ENCODE peak calls at places on chromosomes 3 and 15, in ten cellular contexts. L is HFFc6, U is cardiac fibroblast, S is AG09309, Q is endothelial cell, B is neural crest cell, Y is OCI-LY7, J is upper lobe of right lung, M is esophagus muscularis mucosa, I is astrocyte. F is an unnamed sample.

GRCh38 chr3:56468184-56469106 is at the start of gene ERC2:
- DNase-seq in L (no peak), U (peak), S (no peak), Q (peak), B (peak), Y (no peak), J (peak), M (no peak), I (peak), F (no peak)

GRCh38 chr3:110265302-110265701 is 806.3 kb upstream of the NECTIN3 start:
- DNase-seq in L (no peak), U (no peak), S (no peak), Q (no peak), B (no peak), Y (no peak), J (no peak), M (no peak), I (no peak), F (no peak)

GRCh38 chr3:15097889-15098288 is 1.1 kb downstream of the RBSN start:
- DNase-seq in L (peak), U (no peak), S (no peak), Q (no peak), B (no peak), Y (peak), J (no peak), M (no peak), I (peak), F (no peak)

GRCh38 chr15:87662575-87662974 is 594.0 kb downstream of the NTRK3 start:
- DNase-seq in L (no peak), U (no peak), S (no peak), Q (no peak), B (no peak), Y (no peak), J (no peak), M (no peak), I (no peak), F (no peak)

GRCh38 chr3:2354702-2355101 is 256.0 kb downstream of the CNTN4 start:
- DNase-seq in L (no peak), U (peak), S (no peak), Q (no peak), B (no peak), Y (no peak), J (no peak), M (peak), I (peak), F (no peak)

GRCh38 chr3:115922681-115923347 is 299.5 kb downstream of the GAP43 start:
- DNase-seq in L (peak), U (peak), S (peak), Q (peak), B (peak), Y (no peak), J (no peak), M (no peak), I (peak), F (no peak)

GRCh38 chr3:26353052-26353451 is 269.5 kb upstream of the LRRC3B start:
- DNase-seq in L (no peak), U (no peak), S (no peak), Q (no peak), B (no peak), Y (no peak), J (no peak), M (no peak), I (no peak), F (no peak)

GRCh38 chr15:92683511-92683834 is 27.9 kb upstream of the FAM174B start:
- DNase-seq in L (no peak), U (peak), S (no peak), Q (peak), B (peak), Y (no peak), J (no peak), M (peak), I (no peak), F (no peak)

GRCh38 chr3:43221076-43221475 is 65.3 kb upstream of the SNRK start:
- DNase-seq in L (no peak), U (no peak), S (no peak), Q (no peak), B (no peak), Y (no peak), J (no peak), M (peak), I (no peak), F (no peak)

GRCh38 chr3:140499114-140499757 is 178.6 kb upstream of the TRIM42 start:
- DNase-seq in L (no peak), U (peak), S (no peak), Q (no peak), B (no peak), Y (peak), J (no peak), M (peak), I (no peak), F (no peak)

GRCh38 chr3:186413615-186414415 is 51.8 kb upstream of the DGKG start:
- DNase-seq in L (no peak), U (peak), S (no peak), Q (peak), B (no peak), Y (no peak), J (peak), M (peak), I (no peak), F (no peak)

GRCh38 chr3:178536271-178537079 is at the start of gene KCNMB2:
- DNase-seq in L (no peak), U (peak), S (no peak), Q (no peak), B (no peak), Y (no peak), J (no peak), M (no peak), I (no peak), F (no peak)

GRCh38 chr3:43086460-43087165 is 19.3 kb downstream of the POMGNT2 start:
- DNase-seq in L (peak), U (no peak), S (no peak), Q (no peak), B (no peak), Y (no peak), J (no peak), M (no peak), I (peak), F (no peak)

GRCh38 chr3:37375184-37376120 is 201.1 kb upstream of the LRRFIP2 start:
- DNase-seq in L (no peak), U (no peak), S (no peak), Q (no peak), B (no peak), Y (no peak), J (no peak), M (peak), I (no peak), F (no peak)

GRCh38 chr3:38382506-38383080 is 36.0 kb downstream of the XYLB start:
- DNase-seq in L (no peak), U (no peak), S (no peak), Q (no peak), B (no peak), Y (no peak), J (peak), M (no peak), I (no peak), F (no peak)

GRCh38 chr3:159919873-159920272 is 68.8 kb upstream of the IL12A start:
- DNase-seq in L (peak), U (peak), S (no peak), Q (no peak), B (no peak), Y (no peak), J (no peak), M (no peak), I (peak), F (no peak)

GRCh38 chr3:119783255-119783654 is 1.4 kb downstream of the NR1I2 start:
- DNase-seq in L (no peak), U (no peak), S (no peak), Q (no peak), B (no peak), Y (no peak), J (no peak), M (no peak), I (no peak), F (no peak)

GRCh38 chr15:48536681-48537091 is 108.8 kb downstream of the FBN1 start:
- DNase-seq in L (peak), U (peak), S (peak), Q (no peak), B (no peak), Y (no peak), J (no peak), M (no peak), I (peak), F (no peak)

GRCh38 chr3:118089563-118089962 is 945.1 kb downstream of the IGSF11 start:
- DNase-seq in L (no peak), U (no peak), S (no peak), Q (no peak), B (no peak), Y (no peak), J (no peak), M (no peak), I (peak), F (no peak)

GRCh38 chr3:34650131-34650530 is 851.7 kb downstream of the PDCD6IP start:
- DNase-seq in L (no peak), U (no peak), S (no peak), Q (no peak), B (no peak), Y (no peak), J (no peak), M (no peak), I (no peak), F (no peak)

GRCh38 chr3:40623567-40623966 is 98.8 kb downstream of the ZNF621 start:
- DNase-seq in L (no peak), U (peak), S (no peak), Q (no peak), B (no peak), Y (peak), J (no peak), M (no peak), I (peak), F (no peak)

GRCh38 chr3:108914774-108915641 is 38.7 kb downstream of the GUCA1C start:
- DNase-seq in L (peak), U (peak), S (peak), Q (peak), B (peak), Y (peak), J (no peak), M (no peak), I (peak), F (no peak)

GRCh38 chr15:60469893-60470641 is 8.9 kb downstream of the ICE2 start:
- DNase-seq in L (no peak), U (peak), S (no peak), Q (no peak), B (no peak), Y (no peak), J (no peak), M (no peak), I (no peak), F (no peak)

GRCh38 chr3:29889230-29889629 is 608.4 kb downstream of the RBMS3 start:
- DNase-seq in L (peak), U (no peak), S (no peak), Q (no peak), B (no peak), Y (no peak), J (no peak), M (no peak), I (peak), F (no peak)

GRCh38 chr3:13484861-13485590 is 4.9 kb downstream of the HDAC11 start:
- DNase-seq in L (peak), U (peak), S (no peak), Q (no peak), B (no peak), Y (no peak), J (peak), M (no peak), I (peak), F (no peak)

GRCh38 chr15:68464451-68465090 is 32.6 kb upstream of the ITGA11 start:
- DNase-seq in L (peak), U (peak), S (no peak), Q (no peak), B (no peak), Y (no peak), J (no peak), M (peak), I (peak), F (no peak)

GRCh38 chr3:105513886-105514285 is 147.2 kb downstream of the ALCAM start:
- DNase-seq in L (peak), U (no peak), S (no peak), Q (no peak), B (no peak), Y (no peak), J (no peak), M (no peak), I (peak), F (no peak)

GRCh38 chr3:41169038-41169437 is 30.3 kb upstream of the CTNNB1 start:
- DNase-seq in L (peak), U (peak), S (no peak), Q (no peak), B (no peak), Y (no peak), J (no peak), M (no peak), I (peak), F (peak)

GRCh38 chr15:71529353-71529752 is 281.0 kb upstream of the NR2E3 start:
- DNase-seq in L (no peak), U (no peak), S (no peak), Q (no peak), B (no peak), Y (no peak), J (no peak), M (no peak), I (no peak), F (no peak)

GRCh38 chr3:134644731-134645514 is 5.9 kb downstream of the KY start:
- DNase-seq in L (no peak), U (no peak), S (no peak), Q (no peak), B (no peak), Y (no peak), J (no peak), M (no peak), I (no peak), F (no peak)

GRCh38 chr3:15217011-15217671 is 11.1 kb downstream of the CAPN7 start:
- DNase-seq in L (no peak), U (no peak), S (no peak), Q (no peak), B (no peak), Y (peak), J (no peak), M (no peak), I (no peak), F (no peak)

GRCh38 chr3:39362812-39363211 is 20.4 kb upstream of the SLC25A38 start:
- DNase-seq in L (no peak), U (no peak), S (no peak), Q (no peak), B (no peak), Y (no peak), J (no peak), M (no peak), I (no peak), F (no peak)

GRCh38 chr3:194322701-194323174 is 28.4 kb downstream of the CPN2 start:
- DNase-seq in L (peak), U (peak), S (no peak), Q (no peak), B (no peak), Y (no peak), J (no peak), M (no peak), I (peak), F (no peak)

GRCh38 chr3:27714692-27715453 is 7.2 kb downstream of the EOMES start:
- DNase-seq in L (no peak), U (no peak), S (no peak), Q (no peak), B (no peak), Y (no peak), J (peak), M (no peak), I (no peak), F (no peak)

GRCh38 chr3:79419222-79419621 is 348.6 kb downstream of the ROBO1 start:
- DNase-seq in L (no peak), U (peak), S (no peak), Q (no peak), B (no peak), Y (no peak), J (no peak), M (no peak), I (peak), F (no peak)

GRCh38 chr3:46082849-46083248 is 55.6 kb upstream of the XCR1 start:
- DNase-seq in L (no peak), U (no peak), S (no peak), Q (no peak), B (no peak), Y (no peak), J (no peak), M (peak), I (no peak), F (no peak)

GRCh38 chr3:33238923-33239322 is 20.3 kb upstream of the SUSD5 start:
- DNase-seq in L (no peak), U (no peak), S (no peak), Q (no peak), B (no peak), Y (no peak), J (no peak), M (no peak), I (no peak), F (no peak)

GRCh38 chr3:188937389-188937788 is 234.4 kb upstream of the TPRG1 start:
- DNase-seq in L (no peak), U (peak), S (no peak), Q (peak), B (no peak), Y (no peak), J (no peak), M (no peak), I (peak), F (no peak)

DNA sequence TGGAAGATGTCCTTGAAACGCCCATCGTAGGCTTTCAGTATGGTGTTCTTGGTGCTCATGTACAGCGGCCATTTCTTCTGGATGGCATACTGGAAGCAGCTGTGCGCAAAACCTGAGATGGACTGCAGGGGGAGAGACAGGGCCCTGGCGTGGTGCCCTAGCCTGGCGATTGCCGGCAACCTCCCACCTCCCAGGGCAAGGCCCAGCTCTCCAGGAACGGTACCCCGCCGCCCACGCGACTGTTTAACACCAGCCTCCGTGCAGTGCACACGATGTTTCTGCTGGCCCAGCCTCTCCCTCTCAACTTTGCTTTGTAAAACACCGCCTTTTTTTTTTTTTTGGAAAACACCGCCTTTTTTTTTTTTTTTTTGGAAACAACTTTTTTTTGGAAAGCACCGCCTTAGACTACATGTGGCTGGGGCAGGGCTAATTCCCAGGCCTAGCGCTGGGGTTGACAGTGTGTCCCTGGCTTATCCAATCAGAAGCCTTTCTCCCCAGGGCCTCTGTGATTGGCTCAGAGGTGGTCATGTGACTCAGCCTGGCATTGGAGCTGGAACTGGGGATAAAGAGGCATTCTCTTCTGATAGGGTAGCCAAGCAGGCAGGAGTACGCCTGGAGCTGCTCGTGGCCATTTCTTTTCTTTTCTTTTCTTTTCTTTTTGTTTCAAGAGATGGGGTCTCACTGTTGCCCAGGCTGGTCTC is 14.7 kb downstream of the IDH2 start:
- DNase-seq in L (peak), U (peak), S (no peak), Q (peak), B (no peak), Y (peak), J (no peak), M (no peak), I (no peak), F (no peak)
- TF ChIP-seq CTCF in L (no peak), U (peak), S (peak), Q (no peak), B (peak), Y (no peak), J (no peak), M (no peak), I (peak), F (peak)

GRCh38 chr15:64387562-64388168 is at the start of gene TRIP4:
- DNase-seq in L (peak), U (peak), S (peak), Q (peak), B (peak), Y (peak), J (peak), M (peak), I (peak), F (peak)
- TF ChIP-seq CTCF in L (no peak), U (peak), S (peak), Q (no peak), B (no peak), Y (peak), J (peak), M (no peak), I (no peak), F (peak)

GRCh38 chr15:51735211-51735610 is 2.2 kb downstream of the LYSMD2 start:
- DNase-seq in L (no peak), U (no peak), S (no peak), Q (no peak), B (no peak), Y (peak), J (no peak), M (peak), I (no peak), F (no peak)
- TF ChIP-seq CTCF in L (peak), U (no peak), S (no peak), Q (no peak), B (no peak), Y (peak), J (no peak), M (no peak), I (no peak), F (no peak)

GRCh38 chr15:82139823-82140268 is 94.0 kb upstream of the MEX3B start:
- DNase-seq in L (peak), U (peak), S (no peak), Q (no peak), B (no peak), Y (peak), J (no peak), M (no peak), I (peak), F (no peak)
- TF ChIP-seq CTCF in L (peak), U (peak), S (peak), Q (peak), B (peak), Y (peak), J (peak), M (peak), I (peak), F (peak)

DNA sequence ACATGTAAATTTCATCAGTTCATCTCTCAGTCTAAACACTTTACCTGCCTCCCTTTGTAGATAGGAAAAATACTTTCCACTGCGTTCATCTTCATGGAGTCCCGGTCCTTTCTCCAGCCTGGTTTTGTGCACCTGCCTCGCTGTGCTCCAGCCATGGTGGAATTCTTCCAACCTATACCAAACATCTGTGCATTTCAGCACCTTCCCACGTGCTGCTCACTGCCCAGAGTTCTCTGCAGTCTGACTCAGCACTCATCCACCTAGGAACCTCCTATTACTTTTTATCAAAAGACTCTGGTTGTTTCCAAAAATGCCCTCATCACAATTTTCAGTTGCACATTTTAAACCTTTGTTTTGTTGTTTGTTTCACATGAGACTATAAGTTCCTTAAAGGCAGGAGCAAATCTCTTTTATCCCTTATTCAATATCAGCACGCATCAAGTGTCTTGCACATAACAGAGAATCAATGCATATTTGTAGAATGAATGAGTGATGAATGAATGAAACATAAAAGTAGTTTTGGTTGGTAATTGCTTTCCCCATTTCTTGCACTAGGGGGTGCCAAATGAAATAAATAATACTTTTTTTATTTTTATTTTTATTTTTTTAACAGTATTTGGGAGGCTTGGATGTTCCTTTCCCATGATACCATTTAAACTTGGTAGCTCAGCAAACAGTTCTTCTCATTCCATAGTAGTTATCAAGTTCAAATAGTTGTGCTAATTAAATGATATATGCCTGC is 30.2 kb upstream of the ADAMTS9 start:
- DNase-seq in L (no peak), U (peak), S (no peak), Q (no peak), B (no peak), Y (no peak), J (no peak), M (no peak), I (no peak), F (no peak)
- TF ChIP-seq CTCF in L (peak), U (peak), S (peak), Q (peak), B (peak), Y (peak), J (peak), M (peak), I (peak), F (peak)

GRCh38 chr15:79641841-79642240 is 209.7 kb downstream of the MINAR1 start:
- DNase-seq in L (no peak), U (no peak), S (peak), Q (no peak), B (no peak), Y (no peak), J (no peak), M (no peak), I (no peak), F (no peak)

GRCh38 chr15:79644091-79644490 is 212.0 kb downstream of the MINAR1 start:
- DNase-seq in L (peak), U (peak), S (peak), Q (no peak), B (no peak), Y (no peak), J (no peak), M (no peak), I (peak), F (peak)

GRCh38 chr15:79635897-79636596 is 203.9 kb downstream of the MINAR1 start:
- DNase-seq in L (no peak), U (no peak), S (no peak), Q (no peak), B (no peak), Y (no peak), J (no peak), M (peak), I (peak), F (no peak)

GRCh38 chr15:79643393-79643792 is 211.3 kb downstream of the MINAR1 start:
- DNase-seq in L (no peak), U (no peak), S (no peak), Q (no peak), B (no peak), Y (no peak), J (no peak), M (no peak), I (no peak), F (no peak)

GRCh38 chr15:79640206-79640605 is 208.1 kb downstream of the MINAR1 start:
- DNase-seq in L (peak), U (peak), S (peak), Q (no peak), B (no peak), Y (no peak), J (no peak), M (no peak), I (peak), F (peak)
- TF ChIP-seq CTCF in L (no peak), U (no peak), S (no peak), Q (no peak), B (no peak), Y (no peak), J (no peak), M (no peak), I (no peak), F (no peak)

F was measured in BJ.